ENCODE peak calls at places on chromosomes 11 and 22, in ten cellular contexts. One of them, this sample, is unnamed.

GRCh38 chr22:17167486-17167885 is 8.4 kb upstream of the HDHD5 start:
- DNase-seq in heart right ventricle: peak
- DNase-seq in fibroblast of lung: no peak
- DNase-seq in lung: no peak
- DNase-seq in kidney epithelial cell: no peak
- DNase-seq in cardiac fibroblast: no peak
- DNase-seq in A673: no peak
- DNase-seq in mammary epithelial cell: no peak
- DNase-seq in astrocyte: no peak
- DNase-seq in fibroblast of the aortic adventitia: no peak
- DNase-seq in this sample: no peak

GRCh38 chr22:17117890-17118289 is 3.3 kb downstream of the TMEM121B start:
- DNase-seq in heart right ventricle: no peak
- DNase-seq in fibroblast of lung: no peak
- DNase-seq in lung: no peak
- DNase-seq in kidney epithelial cell: no peak
- DNase-seq in cardiac fibroblast: no peak
- DNase-seq in A673: no peak
- DNase-seq in mammary epithelial cell: no peak
- DNase-seq in astrocyte: no peak
- DNase-seq in fibroblast of the aortic adventitia: no peak
- DNase-seq in this sample: no peak

GRCh38 chr11:47179655-47179991 is 2.9 kb upstream of the ARFGAP2 start:
- DNase-seq in heart right ventricle: no peak
- DNase-seq in fibroblast of lung: peak
- DNase-seq in lung: no peak
- DNase-seq in kidney epithelial cell: no peak
- DNase-seq in cardiac fibroblast: peak
- DNase-seq in A673: peak
- DNase-seq in mammary epithelial cell: no peak
- DNase-seq in astrocyte: no peak
- DNase-seq in fibroblast of the aortic adventitia: peak
- DNase-seq in this sample: peak

GRCh38 chr11:66685276-66686099 is 7.8 kb upstream of the RBM4B start:
- DNase-seq in heart right ventricle: no peak
- DNase-seq in fibroblast of lung: no peak
- DNase-seq in lung: no peak
- DNase-seq in kidney epithelial cell: no peak
- DNase-seq in cardiac fibroblast: no peak
- DNase-seq in A673: no peak
- DNase-seq in mammary epithelial cell: no peak
- DNase-seq in astrocyte: no peak
- DNase-seq in fibroblast of the aortic adventitia: no peak
- DNase-seq in this sample: no peak

GRCh38 chr11:33709471-33709870 is 8.8 kb upstream of the C11orf91 start:
- DNase-seq in heart right ventricle: no peak
- DNase-seq in fibroblast of lung: no peak
- DNase-seq in lung: no peak
- DNase-seq in kidney epithelial cell: no peak
- DNase-seq in cardiac fibroblast: no peak
- DNase-seq in A673: no peak
- DNase-seq in mammary epithelial cell: no peak
- DNase-seq in astrocyte: no peak
- DNase-seq in fibroblast of the aortic adventitia: no peak
- DNase-seq in this sample: no peak

GRCh38 chr11:91630916-91631673 is 593.5 kb upstream of the FAT3 start:
- DNase-seq in heart right ventricle: no peak
- DNase-seq in fibroblast of lung: no peak
- DNase-seq in lung: no peak
- DNase-seq in kidney epithelial cell: no peak
- DNase-seq in cardiac fibroblast: no peak
- DNase-seq in A673: no peak
- DNase-seq in mammary epithelial cell: no peak
- DNase-seq in astrocyte: no peak
- DNase-seq in fibroblast of the aortic adventitia: no peak
- DNase-seq in this sample: no peak

GRCh38 chr11:2265396-2265795 is 5.0 kb downstream of the ASCL2 start:
- DNase-seq in heart right ventricle: no peak
- DNase-seq in fibroblast of lung: no peak
- DNase-seq in lung: peak
- DNase-seq in kidney epithelial cell: no peak
- DNase-seq in cardiac fibroblast: no peak
- DNase-seq in A673: no peak
- DNase-seq in mammary epithelial cell: no peak
- DNase-seq in astrocyte: no peak
- DNase-seq in fibroblast of the aortic adventitia: no peak
- DNase-seq in this sample: no peak

GRCh38 chr11:79940165-79940564 is 499.3 kb upstream of the TENM4 start:
- DNase-seq in heart right ventricle: no peak
- DNase-seq in fibroblast of lung: peak
- DNase-seq in lung: no peak
- DNase-seq in kidney epithelial cell: peak
- DNase-seq in cardiac fibroblast: no peak
- DNase-seq in A673: no peak
- DNase-seq in mammary epithelial cell: peak
- DNase-seq in astrocyte: no peak
- DNase-seq in fibroblast of the aortic adventitia: no peak
- DNase-seq in this sample: no peak

GRCh38 chr22:22942511-22943329 is 55.1 kb downstream of the IGLL5 start:
- DNase-seq in heart right ventricle: no peak
- DNase-seq in fibroblast of lung: peak
- DNase-seq in lung: peak
- DNase-seq in kidney epithelial cell: no peak
- DNase-seq in cardiac fibroblast: peak
- DNase-seq in A673: peak
- DNase-seq in mammary epithelial cell: peak
- DNase-seq in astrocyte: peak
- DNase-seq in fibroblast of the aortic adventitia: peak
- DNase-seq in this sample: peak

GRCh38 chr11:126720539-126721235 is 279.9 kb downstream of the KIRREL3 start:
- DNase-seq in heart right ventricle: no peak
- DNase-seq in fibroblast of lung: no peak
- DNase-seq in lung: no peak
- DNase-seq in kidney epithelial cell: no peak
- DNase-seq in cardiac fibroblast: no peak
- DNase-seq in A673: peak
- DNase-seq in mammary epithelial cell: no peak
- DNase-seq in astrocyte: no peak
- DNase-seq in fibroblast of the aortic adventitia: peak
- DNase-seq in this sample: no peak

GRCh38 chr11:38612701-38613100 is 2014.7 kb upstream of the RAG2 start:
- DNase-seq in heart right ventricle: no peak
- DNase-seq in fibroblast of lung: no peak
- DNase-seq in lung: no peak
- DNase-seq in kidney epithelial cell: no peak
- DNase-seq in cardiac fibroblast: no peak
- DNase-seq in A673: no peak
- DNase-seq in mammary epithelial cell: no peak
- DNase-seq in astrocyte: no peak
- DNase-seq in fibroblast of the aortic adventitia: no peak
- DNase-seq in this sample: no peak

GRCh38 chr11:32382339-32383049 is 52.8 kb downstream of the WT1 start:
- DNase-seq in heart right ventricle: no peak
- DNase-seq in fibroblast of lung: no peak
- DNase-seq in lung: no peak
- DNase-seq in kidney epithelial cell: peak
- DNase-seq in cardiac fibroblast: no peak
- DNase-seq in A673: no peak
- DNase-seq in mammary epithelial cell: peak
- DNase-seq in astrocyte: peak
- DNase-seq in fibroblast of the aortic adventitia: no peak
- DNase-seq in this sample: peak

GRCh38 chr11:95084509-95084908 is 5.1 kb upstream of the ENDOD1 start:
- DNase-seq in heart right ventricle: no peak
- DNase-seq in fibroblast of lung: no peak
- DNase-seq in lung: no peak
- DNase-seq in kidney epithelial cell: peak
- DNase-seq in cardiac fibroblast: no peak
- DNase-seq in A673: no peak
- DNase-seq in mammary epithelial cell: peak
- DNase-seq in astrocyte: peak
- DNase-seq in fibroblast of the aortic adventitia: peak
- DNase-seq in this sample: no peak

DNA sequence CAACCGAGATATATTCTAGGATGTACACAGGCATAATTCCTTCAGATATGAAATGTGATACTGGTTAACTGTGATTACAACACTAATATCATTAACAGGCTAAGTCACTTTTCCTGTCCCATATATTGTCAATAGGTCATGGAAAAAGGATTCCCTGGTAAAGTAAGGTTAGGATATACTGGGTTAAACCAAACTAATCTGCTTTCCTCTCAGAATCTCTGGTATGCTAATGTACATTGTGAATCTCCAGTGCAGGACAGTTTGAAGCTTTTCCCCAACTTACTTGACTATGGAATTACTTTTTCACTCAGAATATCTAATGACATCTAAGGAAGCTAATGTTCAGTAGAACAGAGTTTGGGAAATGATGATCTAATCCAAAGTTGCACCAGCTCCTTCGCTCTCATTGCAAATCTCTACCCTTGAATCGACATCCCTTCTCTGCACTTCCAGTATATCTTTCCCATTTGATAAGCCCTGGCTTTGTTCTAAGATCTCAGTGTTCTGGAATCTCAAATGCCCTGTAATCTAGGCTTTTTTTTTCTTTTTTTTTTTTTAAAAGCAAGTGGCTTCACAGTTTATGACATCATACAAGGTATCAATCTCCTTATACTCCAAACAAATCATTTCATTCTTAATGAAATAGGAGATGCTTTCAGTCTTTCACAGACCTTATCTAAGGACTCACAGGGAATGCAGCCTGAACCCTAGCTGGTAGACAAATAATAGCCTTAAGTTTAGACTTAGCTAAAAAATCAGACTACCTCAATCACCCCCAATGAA is 43.8 kb downstream of the COPB1 start:
- DNase-seq in heart right ventricle: no peak
- DNase-seq in fibroblast of lung: peak
- DNase-seq in lung: no peak
- DNase-seq in kidney epithelial cell: no peak
- DNase-seq in cardiac fibroblast: no peak
- DNase-seq in A673: no peak
- DNase-seq in mammary epithelial cell: no peak
- DNase-seq in astrocyte: no peak
- DNase-seq in fibroblast of the aortic adventitia: peak
- DNase-seq in this sample: no peak
- TF ChIP-seq CTCF in heart right ventricle: no peak
- TF ChIP-seq CTCF in fibroblast of lung: no peak
- TF ChIP-seq CTCF in lung: no peak
- TF ChIP-seq CTCF in kidney epithelial cell: no peak
- TF ChIP-seq CTCF in cardiac fibroblast: no peak
- TF ChIP-seq CTCF in A673: no peak
- TF ChIP-seq CTCF in mammary epithelial cell: no peak
- TF ChIP-seq CTCF in astrocyte: no peak
- TF ChIP-seq CTCF in fibroblast of the aortic adventitia: no peak
- TF ChIP-seq CTCF in this sample: no peak

DNA sequence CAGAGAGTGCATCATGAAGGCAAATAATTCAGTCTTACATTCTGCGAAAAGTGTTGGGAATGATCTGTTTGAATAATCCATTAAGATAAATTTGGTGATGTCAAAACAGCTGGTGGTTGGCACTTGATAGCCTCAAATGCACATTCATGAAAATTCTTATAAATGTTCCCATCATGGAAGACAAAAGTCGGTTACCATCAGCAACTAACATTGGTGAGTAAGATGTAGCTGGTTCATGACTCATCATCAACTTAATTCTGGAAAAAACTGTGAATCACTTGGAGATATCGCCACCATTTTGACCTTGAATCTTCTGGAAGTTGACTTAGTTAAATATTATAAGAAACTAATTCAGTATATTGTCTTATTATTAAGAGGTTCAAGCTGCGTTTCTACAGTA is 11.2 kb downstream of the CRYBB1 start:
- DNase-seq in heart right ventricle: no peak
- DNase-seq in fibroblast of lung: peak
- DNase-seq in lung: no peak
- DNase-seq in kidney epithelial cell: no peak
- DNase-seq in cardiac fibroblast: peak
- DNase-seq in A673: no peak
- DNase-seq in mammary epithelial cell: peak
- DNase-seq in astrocyte: peak
- DNase-seq in fibroblast of the aortic adventitia: peak
- DNase-seq in this sample: peak
- TF ChIP-seq CTCF in heart right ventricle: no peak
- TF ChIP-seq CTCF in fibroblast of lung: no peak
- TF ChIP-seq CTCF in lung: no peak
- TF ChIP-seq CTCF in kidney epithelial cell: no peak
- TF ChIP-seq CTCF in cardiac fibroblast: no peak
- TF ChIP-seq CTCF in A673: no peak
- TF ChIP-seq CTCF in mammary epithelial cell: no peak
- TF ChIP-seq CTCF in astrocyte: no peak
- TF ChIP-seq CTCF in fibroblast of the aortic adventitia: no peak
- TF ChIP-seq CTCF in this sample: no peak

GRCh38 chr11:125637840-125638239 is 12.9 kb downstream of the CHEK1 start:
- DNase-seq in heart right ventricle: no peak
- DNase-seq in fibroblast of lung: no peak
- DNase-seq in lung: no peak
- DNase-seq in kidney epithelial cell: no peak
- DNase-seq in cardiac fibroblast: no peak
- DNase-seq in A673: no peak
- DNase-seq in mammary epithelial cell: no peak
- DNase-seq in astrocyte: no peak
- DNase-seq in fibroblast of the aortic adventitia: no peak
- DNase-seq in this sample: no peak
- TF ChIP-seq CTCF in heart right ventricle: no peak
- TF ChIP-seq CTCF in fibroblast of lung: no peak
- TF ChIP-seq CTCF in lung: no peak
- TF ChIP-seq CTCF in kidney epithelial cell: no peak
- TF ChIP-seq CTCF in cardiac fibroblast: no peak
- TF ChIP-seq CTCF in A673: no peak
- TF ChIP-seq CTCF in mammary epithelial cell: no peak
- TF ChIP-seq CTCF in astrocyte: no peak
- TF ChIP-seq CTCF in fibroblast of the aortic adventitia: no peak
- TF ChIP-seq CTCF in this sample: no peak

DNA sequence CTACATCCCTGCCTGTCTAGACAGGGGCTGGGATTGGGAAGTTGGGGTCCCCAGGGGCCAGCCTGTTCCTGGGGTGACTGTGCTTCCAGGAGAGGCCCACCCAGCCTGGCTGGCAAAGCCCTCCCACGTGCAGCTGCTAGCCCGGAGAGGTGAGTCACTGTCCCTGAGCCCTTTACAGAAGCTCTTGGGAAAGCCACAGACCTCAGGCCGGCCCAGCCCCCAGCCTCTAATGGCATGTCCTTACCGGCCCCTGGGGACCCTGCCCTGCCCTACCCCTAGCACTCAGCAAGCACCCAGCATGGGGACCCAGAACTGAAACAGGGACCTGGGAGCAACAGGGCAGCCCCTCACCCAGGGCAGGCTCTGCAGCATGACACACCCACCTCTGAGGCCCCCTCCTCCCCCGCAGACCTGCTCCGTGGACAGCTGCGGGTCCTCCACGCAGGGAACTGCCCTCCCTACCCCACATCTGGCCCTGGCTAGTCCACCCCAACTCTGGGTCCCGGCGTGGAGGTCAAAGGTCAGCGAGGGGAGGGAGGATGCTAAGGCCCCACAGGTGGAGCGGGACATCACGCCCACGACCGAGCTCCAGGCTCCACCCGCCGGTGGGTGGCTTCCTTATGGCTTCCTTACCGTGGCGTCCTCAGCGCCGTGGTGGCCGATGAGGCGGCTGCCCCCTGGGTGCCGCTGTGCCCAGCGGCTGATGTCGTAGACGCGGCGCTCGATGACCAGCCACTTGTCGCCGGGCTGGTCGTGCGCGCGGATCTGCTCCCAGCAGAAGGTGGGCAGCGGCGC is 612 bp downstream of the FADS3 start:
- DNase-seq in heart right ventricle: peak
- DNase-seq in fibroblast of lung: peak
- DNase-seq in lung: peak
- DNase-seq in kidney epithelial cell: peak
- DNase-seq in cardiac fibroblast: peak
- DNase-seq in A673: no peak
- DNase-seq in mammary epithelial cell: peak
- DNase-seq in astrocyte: peak
- DNase-seq in fibroblast of the aortic adventitia: peak
- DNase-seq in this sample: peak
- TF ChIP-seq CTCF in heart right ventricle: peak
- TF ChIP-seq CTCF in fibroblast of lung: no peak
- TF ChIP-seq CTCF in lung: no peak
- TF ChIP-seq CTCF in kidney epithelial cell: no peak
- TF ChIP-seq CTCF in cardiac fibroblast: no peak
- TF ChIP-seq CTCF in A673: peak
- TF ChIP-seq CTCF in mammary epithelial cell: no peak
- TF ChIP-seq CTCF in astrocyte: no peak
- TF ChIP-seq CTCF in fibroblast of the aortic adventitia: peak
- TF ChIP-seq CTCF in this sample: no peak